ENCODE peak calls at places on chromosomes 6 and 20, in six cellular contexts. One of them, this sample, is unnamed.

GRCh38 chr6:22141271-22141745 is 155.5 kb downstream of the PRL start:
- DNase-seq in DMS153: peak; percentile 98
- DNase-seq in lower leg skin: no peak
- DNase-seq in stimulated activated CD4-positive, alpha-beta T cell treated with anti-CD3 and anti-CD28 coated beads, Interleukin-12 subunit alpha, Interleukin-12 subunit beta, amount 100 ng/mL, for 48 hours: no peak
- DNase-seq in EL: no peak
- DNase-seq in endothelial cell: no peak
- DNase-seq in this sample: no peak

GRCh38 chr6:130825772-130826441 is 1.3 kb upstream of the SMLR1 start:
- DNase-seq in DMS153: no peak
- DNase-seq in endothelial cell: no peak
- DNase-seq in stimulated activated CD4-positive, alpha-beta T cell treated with anti-CD3 and anti-CD28 coated beads, Interleukin-12 subunit alpha, Interleukin-12 subunit beta, amount 100 ng/mL, for 48 hours: no peak
- DNase-seq in lower leg skin: no peak
- DNase-seq in EL: no peak
- DNase-seq in this sample: no peak

GRCh38 chr6:46217671-46218131 is 46.9 kb upstream of the ENPP5 start:
- DNase-seq in EL: no peak
- DNase-seq in endothelial cell: no peak
- DNase-seq in stimulated activated CD4-positive, alpha-beta T cell treated with anti-CD3 and anti-CD28 coated beads, Interleukin-12 subunit alpha, Interleukin-12 subunit beta, amount 100 ng/mL, for 48 hours: no peak
- DNase-seq in lower leg skin: no peak
- DNase-seq in DMS153: no peak
- DNase-seq in this sample: no peak

GRCh38 chr6:117110737-117111136 is 154.6 kb upstream of the VGLL2 start:
- DNase-seq in endothelial cell: no peak
- DNase-seq in DMS153: no peak
- DNase-seq in EL: no peak
- DNase-seq in stimulated activated CD4-positive, alpha-beta T cell treated with anti-CD3 and anti-CD28 coated beads, Interleukin-12 subunit alpha, Interleukin-12 subunit beta, amount 100 ng/mL, for 48 hours: no peak
- DNase-seq in lower leg skin: no peak
- DNase-seq in this sample: no peak

GRCh38 chr6:56025785-56026184 is 150.4 kb upstream of the BMP5 start:
- DNase-seq in DMS153: no peak
- DNase-seq in lower leg skin: no peak
- DNase-seq in endothelial cell: no peak
- DNase-seq in stimulated activated CD4-positive, alpha-beta T cell treated with anti-CD3 and anti-CD28 coated beads, Interleukin-12 subunit alpha, Interleukin-12 subunit beta, amount 100 ng/mL, for 48 hours: no peak
- DNase-seq in EL: no peak
- DNase-seq in this sample: no peak

GRCh38 chr6:155378284-155378683 is 64.0 kb upstream of the TFB1M start:
- DNase-seq in lower leg skin: no peak
- DNase-seq in DMS153: no peak
- DNase-seq in EL: no peak
- DNase-seq in stimulated activated CD4-positive, alpha-beta T cell treated with anti-CD3 and anti-CD28 coated beads, Interleukin-12 subunit alpha, Interleukin-12 subunit beta, amount 100 ng/mL, for 48 hours: no peak
- DNase-seq in endothelial cell: no peak
- DNase-seq in this sample: no peak

GRCh38 chr20:58843128-58843556 is 7.6 kb downstream of the GNAS-AS1 start:
- DNase-seq in stimulated activated CD4-positive, alpha-beta T cell treated with anti-CD3 and anti-CD28 coated beads, Interleukin-12 subunit alpha, Interleukin-12 subunit beta, amount 100 ng/mL, for 48 hours: no peak
- DNase-seq in endothelial cell: no peak
- DNase-seq in DMS153: no peak
- DNase-seq in lower leg skin: no peak
- DNase-seq in EL: no peak
- DNase-seq in this sample: no peak

GRCh38 chr6:37314803-37315515 is 38.8 kb upstream of the RNF8 start:
- DNase-seq in stimulated activated CD4-positive, alpha-beta T cell treated with anti-CD3 and anti-CD28 coated beads, Interleukin-12 subunit alpha, Interleukin-12 subunit beta, amount 100 ng/mL, for 48 hours: no peak
- DNase-seq in lower leg skin: no peak
- DNase-seq in DMS153: no peak
- DNase-seq in endothelial cell: peak; percentile 63
- DNase-seq in EL: peak; percentile 33
- DNase-seq in this sample: no peak

GRCh38 chr6:130794686-130795085 is 32.5 kb upstream of the SMLR1 start:
- DNase-seq in endothelial cell: no peak
- DNase-seq in EL: no peak
- DNase-seq in lower leg skin: no peak
- DNase-seq in stimulated activated CD4-positive, alpha-beta T cell treated with anti-CD3 and anti-CD28 coated beads, Interleukin-12 subunit alpha, Interleukin-12 subunit beta, amount 100 ng/mL, for 48 hours: no peak
- DNase-seq in DMS153: no peak
- DNase-seq in this sample: no peak

GRCh38 chr6:34523441-34524206 is 32.5 kb downstream of the SPDEF start:
- DNase-seq in stimulated activated CD4-positive, alpha-beta T cell treated with anti-CD3 and anti-CD28 coated beads, Interleukin-12 subunit alpha, Interleukin-12 subunit beta, amount 100 ng/mL, for 48 hours: no peak
- DNase-seq in endothelial cell: no peak
- DNase-seq in EL: no peak
- DNase-seq in DMS153: no peak
- DNase-seq in lower leg skin: no peak
- DNase-seq in this sample: no peak

GRCh38 chr6:78436335-78436734 is 431.0 kb upstream of the IRAK1BP1 start:
- DNase-seq in stimulated activated CD4-positive, alpha-beta T cell treated with anti-CD3 and anti-CD28 coated beads, Interleukin-12 subunit alpha, Interleukin-12 subunit beta, amount 100 ng/mL, for 48 hours: no peak
- DNase-seq in EL: peak; percentile 27
- DNase-seq in DMS153: no peak
- DNase-seq in lower leg skin: no peak
- DNase-seq in endothelial cell: no peak
- DNase-seq in this sample: no peak

GRCh38 chr6:37283786-37284185 is 25.8 kb upstream of the TMEM217 start:
- DNase-seq in EL: no peak
- DNase-seq in stimulated activated CD4-positive, alpha-beta T cell treated with anti-CD3 and anti-CD28 coated beads, Interleukin-12 subunit alpha, Interleukin-12 subunit beta, amount 100 ng/mL, for 48 hours: no peak
- DNase-seq in lower leg skin: no peak
- DNase-seq in DMS153: no peak
- DNase-seq in endothelial cell: no peak
- DNase-seq in this sample: no peak

GRCh38 chr6:15205321-15205720 is 40.5 kb upstream of the JARID2 start:
- DNase-seq in endothelial cell: no peak
- DNase-seq in DMS153: no peak
- DNase-seq in stimulated activated CD4-positive, alpha-beta T cell treated with anti-CD3 and anti-CD28 coated beads, Interleukin-12 subunit alpha, Interleukin-12 subunit beta, amount 100 ng/mL, for 48 hours: no peak
- DNase-seq in EL: no peak
- DNase-seq in lower leg skin: no peak
- DNase-seq in this sample: no peak

GRCh38 chr20:16459019-16459700 is 114.1 kb downstream of the KIF16B start:
- DNase-seq in DMS153: no peak
- DNase-seq in lower leg skin: no peak
- DNase-seq in endothelial cell: no peak
- DNase-seq in EL: peak; percentile 84
- DNase-seq in stimulated activated CD4-positive, alpha-beta T cell treated with anti-CD3 and anti-CD28 coated beads, Interleukin-12 subunit alpha, Interleukin-12 subunit beta, amount 100 ng/mL, for 48 hours: no peak
- DNase-seq in this sample: no peak

GRCh38 chr20:24770628-24771556 is 178.2 kb upstream of the CST7 start:
- DNase-seq in DMS153: no peak
- DNase-seq in lower leg skin: peak; percentile 77
- DNase-seq in EL: no peak
- DNase-seq in stimulated activated CD4-positive, alpha-beta T cell treated with anti-CD3 and anti-CD28 coated beads, Interleukin-12 subunit alpha, Interleukin-12 subunit beta, amount 100 ng/mL, for 48 hours: no peak
- DNase-seq in endothelial cell: no peak
- DNase-seq in this sample: no peak

GRCh38 chr6:29071831-29072723 is 15.0 kb downstream of the OR2B3 start:
- DNase-seq in lower leg skin: no peak
- DNase-seq in EL: peak; percentile 44
- DNase-seq in endothelial cell: peak; percentile 52
- DNase-seq in stimulated activated CD4-positive, alpha-beta T cell treated with anti-CD3 and anti-CD28 coated beads, Interleukin-12 subunit alpha, Interleukin-12 subunit beta, amount 100 ng/mL, for 48 hours: no peak
- DNase-seq in DMS153: no peak
- DNase-seq in this sample: no peak

GRCh38 chr6:136007355-136007754 is 155.9 kb downstream of the PDE7B start:
- DNase-seq in endothelial cell: no peak
- DNase-seq in EL: no peak
- DNase-seq in stimulated activated CD4-positive, alpha-beta T cell treated with anti-CD3 and anti-CD28 coated beads, Interleukin-12 subunit alpha, Interleukin-12 subunit beta, amount 100 ng/mL, for 48 hours: no peak
- DNase-seq in lower leg skin: no peak
- DNase-seq in DMS153: no peak
- DNase-seq in this sample: no peak

GRCh38 chr6:6803180-6803978 is 214.9 kb downstream of the LY86 start:
- DNase-seq in EL: no peak
- DNase-seq in endothelial cell: no peak
- DNase-seq in stimulated activated CD4-positive, alpha-beta T cell treated with anti-CD3 and anti-CD28 coated beads, Interleukin-12 subunit alpha, Interleukin-12 subunit beta, amount 100 ng/mL, for 48 hours: no peak
- DNase-seq in lower leg skin: peak; percentile 92
- DNase-seq in DMS153: no peak
- DNase-seq in this sample: no peak

GRCh38 chr6:44038543-44039065 is 88.6 kb downstream of the MRPL14 start:
- DNase-seq in lower leg skin: peak; percentile 36
- DNase-seq in stimulated activated CD4-positive, alpha-beta T cell treated with anti-CD3 and anti-CD28 coated beads, Interleukin-12 subunit alpha, Interleukin-12 subunit beta, amount 100 ng/mL, for 48 hours: no peak
- DNase-seq in endothelial cell: no peak
- DNase-seq in EL: no peak
- DNase-seq in DMS153: no peak
- DNase-seq in this sample: no peak

GRCh38 chr20:40532103-40532502 is 156.9 kb downstream of the MAFB start:
- DNase-seq in EL: no peak
- DNase-seq in endothelial cell: peak; percentile 15
- DNase-seq in lower leg skin: no peak
- DNase-seq in stimulated activated CD4-positive, alpha-beta T cell treated with anti-CD3 and anti-CD28 coated beads, Interleukin-12 subunit alpha, Interleukin-12 subunit beta, amount 100 ng/mL, for 48 hours: no peak
- DNase-seq in DMS153: no peak
- DNase-seq in this sample: no peak

This sample was measured in T-helper 9 cell.